ENCODE peak calls at places on chromosomes 5 and 9, in four cellular contexts. U is HepG2, R is WTC11, B is K562. W is an unnamed sample.

GRCh38 chr5:178242416-178242815 is 9.8 kb upstream of the PHYKPL start:
- DNase-seq in B (no peak), R (no peak), U (no peak), W (no peak)

GRCh38 chr9:35616681-35617459 is 1.3 kb downstream of the CD72 start:
- DNase-seq in R (peak; percentile 66), U (no peak), B (peak; percentile 39), W (no peak)

GRCh38 chr5:119951330-119951934 is 322.1 kb downstream of the FAM170A start:
- DNase-seq in R (no peak), B (no peak), U (no peak), W (no peak)

GRCh38 chr9:127974002-127974768 is 6.6 kb downstream of the EEIG1 start:
- DNase-seq in U (no peak), B (no peak), R (no peak), W (no peak)

GRCh38 chr9:34996905-34997279 is 7.3 kb downstream of the DNAJB5 start:
- DNase-seq in B (no peak), U (no peak), R (no peak), W (no peak)

GRCh38 chr5:53276825-53277224 is 167.3 kb upstream of the MOCS2 start:
- DNase-seq in B (no peak), R (no peak), U (no peak), W (no peak)

GRCh38 chr9:89663264-89663970 is 58.6 kb downstream of the GADD45G start:
- DNase-seq in R (no peak), B (no peak), U (no peak), W (no peak)

GRCh38 chr5:137706841-137707240 is 29.0 kb downstream of the KLHL3 start:
- DNase-seq in U (no peak), B (no peak), R (no peak), W (no peak)

GRCh38 chr9:96071245-96072124 is 196.0 kb downstream of the ERCC6L2 start:
- DNase-seq in R (peak; percentile 54), B (peak; percentile 32), U (peak; percentile 16), W (peak; percentile 58)

GRCh38 chr5:61280205-61280604 is 51.9 kb upstream of the ZSWIM6 start:
- DNase-seq in R (no peak), B (no peak), U (no peak), W (no peak)

GRCh38 chr5:90201923-90202322 is 207.6 kb downstream of the CETN3 start:
- DNase-seq in U (no peak), B (no peak), R (no peak), W (no peak)

GRCh38 chr5:137727623-137728022 is 8.3 kb downstream of the KLHL3 start:
- DNase-seq in R (no peak), U (no peak), B (no peak), W (no peak)

GRCh38 chr9:117414906-117415583 is at the start of gene ASTN2:
- DNase-seq in B (no peak), U (no peak), R (peak; percentile 66), W (no peak)

GRCh38 chr5:81750308-81751008 is 439 bp downstream of the SSBP2 start:
- DNase-seq in U (no peak), B (peak; percentile 31), R (no peak), W (no peak)

GRCh38 chr5:125492977-125493376 is 746.5 kb upstream of the ZNF608 start:
- DNase-seq in U (no peak), R (no peak), B (no peak), W (no peak)
- TF ChIP-seq HMGXB4 in U (no peak), R (no peak), B (no peak), W (no peak)

DNA sequence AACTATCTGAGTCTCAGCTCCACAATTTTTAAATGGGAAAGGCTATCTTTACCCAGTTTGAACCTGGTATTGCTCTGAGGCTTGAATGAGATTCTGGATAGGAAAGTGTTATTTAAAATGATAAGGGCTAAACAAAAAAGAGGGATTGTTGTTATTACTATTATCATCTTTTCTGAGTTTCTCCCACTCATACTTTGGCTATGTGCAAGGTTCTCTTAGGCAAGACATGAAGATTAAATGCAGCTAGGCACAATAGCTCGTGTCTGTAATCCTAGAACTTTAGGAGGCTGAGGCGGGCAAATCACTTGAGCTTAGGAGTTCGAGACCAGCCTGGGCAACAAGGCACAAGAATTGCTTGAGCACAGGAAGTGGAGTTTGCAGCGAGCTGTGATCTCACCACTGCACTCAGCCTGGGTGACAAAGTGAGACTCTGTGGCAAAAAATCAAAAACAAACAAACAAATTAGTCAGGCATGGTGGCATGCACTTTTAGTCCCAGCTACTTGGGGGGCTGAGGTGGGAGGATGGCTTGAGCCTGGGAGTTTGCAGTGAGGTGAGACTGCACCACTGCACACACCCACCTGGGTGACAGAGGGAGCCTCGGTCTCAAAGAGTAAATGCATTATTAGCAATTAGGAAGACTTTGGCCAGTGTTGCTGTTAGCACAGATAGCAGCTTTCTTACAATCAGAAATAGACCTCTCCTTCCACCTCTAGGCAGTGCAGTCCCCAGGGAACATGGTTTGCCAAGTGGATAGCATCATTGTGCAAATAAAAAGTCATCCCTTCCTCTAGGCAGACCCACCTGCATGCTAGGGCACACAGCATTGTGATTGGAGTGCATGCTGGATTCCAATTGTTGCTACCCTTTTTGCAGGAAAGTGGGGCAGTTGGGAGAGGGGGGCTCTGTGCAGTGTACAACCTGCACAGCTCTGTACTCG is 77.6 kb upstream of the KLF9 start:
- DNase-seq in B (no peak), U (no peak), R (no peak), W (no peak)
- TF ChIP-seq HMGXB4 in B (no peak), U (no peak), R (no peak), W (no peak)

GRCh38 chr5:142783601-142784291 is 13.6 kb downstream of the ARHGAP26 start:
- DNase-seq in R (no peak), U (no peak), B (no peak), W (no peak)
- TF ChIP-seq HMGXB4 in R (no peak), U (no peak), B (no peak), W (no peak)

GRCh38 chr9:124869466-124869985 is 7.6 kb downstream of the ARPC5L start:
- DNase-seq in R (no peak), B (no peak), U (no peak), W (no peak)
- TF ChIP-seq HMGXB4 in R (peak; percentile 16), B (peak; percentile 82), U (no peak), W (no peak)

GRCh38 chr5:148913493-148913892 is 87.1 kb downstream of the ADRB2 start:
- DNase-seq in R (no peak), B (no peak), U (no peak), W (no peak)

GRCh38 chr5:148911386-148911785 is 85.0 kb downstream of the ADRB2 start:
- DNase-seq in R (no peak), B (no peak), U (no peak), W (no peak)

GRCh38 chr5:148912714-148913398 is 86.4 kb downstream of the ADRB2 start:
- DNase-seq in B (no peak), U (peak; percentile 16), R (peak; percentile 55), W (peak; percentile 82)

GRCh38 chr5:148910686-148911361 is 84.4 kb downstream of the ADRB2 start:
- DNase-seq in U (no peak), B (no peak), R (no peak), W (peak; percentile 44)

DNA sequence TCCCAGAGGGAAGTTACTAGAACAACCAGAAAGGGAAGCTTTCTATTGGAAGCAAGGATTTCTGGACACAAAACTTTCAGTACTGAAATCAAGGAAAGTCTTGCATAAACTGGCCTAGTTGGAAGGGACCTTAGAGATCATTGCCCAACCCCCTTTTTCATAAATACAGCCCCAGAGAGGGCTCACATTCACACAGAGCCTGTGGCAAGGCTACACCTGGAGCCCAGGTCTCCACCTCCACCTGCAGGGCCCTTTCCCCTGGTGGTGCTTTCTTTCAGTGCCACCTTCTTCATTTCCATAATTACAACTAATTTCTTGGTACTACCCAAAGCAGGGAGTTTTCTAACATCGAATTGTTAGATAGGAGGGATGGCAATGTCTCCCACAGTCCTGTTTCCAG is 85.7 kb downstream of the ADRB2 start:
- DNase-seq in U (no peak), R (no peak), B (no peak), W (no peak)
- TF ChIP-seq HMGXB4 in U (no peak), R (no peak), B (no peak), W (no peak)

W was measured in A549.